ENCODE peak calls at places on chromosomes 1 and 21, in seven cellular contexts. K is coronary artery; S is tibial artery; R is natural killer cell; Q is tibial nerve; P is AG04449; N is CD4-positive, alpha-beta T cell. T is an unnamed sample.

GRCh38 chr21:45805321-45805720 is 161.8 kb downstream of the PCBP3 start:
- DNase-seq in K (no peak), S (peak; percentile 31), R (no peak), Q (no peak), P (no peak), N (no peak), T (no peak)

GRCh38 chr1:21696931-21697330 is 27.8 kb upstream of the RAP1GAP start:
- DNase-seq in K (no peak), S (no peak), R (no peak), Q (no peak), P (no peak), N (no peak), T (no peak)

GRCh38 chr1:2946999-2947650 is 74.1 kb upstream of the ACTRT2 start:
- DNase-seq in K (no peak), S (peak; percentile 48), R (no peak), Q (no peak), P (no peak), N (no peak), T (no peak)

GRCh38 chr21:21858502-21859334 is 860.5 kb downstream of the NCAM2 start:
- DNase-seq in K (no peak), S (no peak), R (no peak), Q (no peak), P (no peak), N (no peak), T (no peak)

GRCh38 chr21:31558839-31559367 is 100.6 kb upstream of the SOD1 start:
- DNase-seq in K (peak; percentile 88), S (no peak), R (peak; percentile 84), Q (peak; percentile 71), P (peak; percentile 56), N (peak; percentile 90), T (peak; percentile 97)

GRCh38 chr1:107135466-107135865 is 5.4 kb upstream of the NTNG1 start:
- DNase-seq in K (no peak), S (no peak), R (no peak), Q (no peak), P (no peak), N (no peak), T (no peak)

GRCh38 chr1:19390901-19391595 is 78.9 kb downstream of the SLC66A1 start:
- DNase-seq in K (no peak), S (no peak), R (peak; percentile 45), Q (peak; percentile 58), P (peak; percentile 59), N (peak; percentile 44), T (no peak)

GRCh38 chr1:246608616-246609376 is 42.5 kb downstream of the CNST start:
- DNase-seq in K (no peak), S (no peak), R (no peak), Q (peak; percentile 30), P (peak; percentile 66), N (no peak), T (no peak)

GRCh38 chr1:25017436-25018109 is 87.5 kb upstream of the RUNX3 start:
- DNase-seq in K (no peak), S (no peak), R (no peak), Q (no peak), P (peak; percentile 16), N (no peak), T (no peak)

GRCh38 chr1:94803106-94803505 is 17.1 kb upstream of the SLC44A3 start:
- DNase-seq in K (no peak), S (no peak), R (no peak), Q (no peak), P (no peak), N (no peak), T (no peak)

GRCh38 chr21:44368711-44369446 is 15.5 kb downstream of the TRPM2 start:
- DNase-seq in K (peak; percentile 64), S (no peak), R (peak; percentile 13), Q (peak; percentile 8), P (no peak), N (no peak), T (peak; percentile 64)

GRCh38 chr1:116880952-116881351 is 28.8 kb upstream of the PTGFRN start:
- DNase-seq in K (no peak), S (no peak), R (no peak), Q (no peak), P (no peak), N (no peak), T (no peak)

GRCh38 chr21:43198376-43198775 is 29.6 kb downstream of the CRYAA start:
- DNase-seq in K (no peak), S (no peak), R (no peak), Q (no peak), P (no peak), N (no peak), T (no peak)

GRCh38 chr1:232876506-232877360 is 71.5 kb downstream of the MAP10 start:
- DNase-seq in K (no peak), S (no peak), R (no peak), Q (no peak), P (no peak), N (no peak), T (no peak)

GRCh38 chr1:233990486-233990885 is 86.0 kb downstream of the SLC35F3 start:
- DNase-seq in K (no peak), S (no peak), R (no peak), Q (no peak), P (no peak), N (no peak), T (no peak)

GRCh38 chr1:233998926-233999325 is 94.5 kb downstream of the SLC35F3 start:
- DNase-seq in K (no peak), S (no peak), R (no peak), Q (no peak), P (no peak), N (no peak), T (no peak)

GRCh38 chr1:233988963-233989696 is 84.7 kb downstream of the SLC35F3 start:
- DNase-seq in K (no peak), S (no peak), R (no peak), Q (no peak), P (no peak), N (no peak), T (no peak)

GRCh38 chr1:233994112-233994511 is 89.6 kb downstream of the SLC35F3 start:
- DNase-seq in K (no peak), S (no peak), R (no peak), Q (no peak), P (no peak), N (no peak), T (no peak)

GRCh38 chr1:233993651-233994050 is 89.2 kb downstream of the SLC35F3 start:
- DNase-seq in K (no peak), S (no peak), R (no peak), Q (no peak), P (no peak), N (no peak), T (no peak)
- TF ChIP-seq CTCF in K (no peak), S (no peak), R (no peak), Q (no peak), P (no peak), N (no peak), T (no peak)

GRCh38 chr1:50126962-50127715 is 18.4 kb downstream of the ELAVL4 start:
- DNase-seq in K (no peak), S (no peak), R (no peak), Q (no peak), P (no peak), N (no peak), T (no peak)

GRCh38 chr1:50129201-50129600 is 20.5 kb downstream of the ELAVL4 start:
- DNase-seq in K (no peak), S (no peak), R (no peak), Q (no peak), P (no peak), N (no peak), T (no peak)

DNA sequence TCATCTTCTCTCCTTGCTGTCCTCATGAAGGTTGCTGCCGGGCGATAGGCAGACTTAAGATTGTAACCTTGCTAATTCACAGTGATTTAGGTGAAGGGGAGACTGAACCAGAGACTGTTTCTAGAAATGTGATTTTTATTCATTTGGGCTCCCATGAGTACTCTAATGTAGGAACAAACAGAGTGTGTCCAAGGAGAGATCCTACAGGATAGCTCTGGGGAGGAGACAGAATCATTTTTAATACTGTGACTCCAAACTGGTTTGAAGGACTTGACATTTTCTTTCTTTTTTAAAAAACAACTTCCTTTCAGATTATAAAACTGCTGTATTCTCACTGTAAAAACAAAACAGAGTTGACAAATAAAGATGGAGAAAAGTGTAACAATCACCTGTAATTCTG is 23.8 kb downstream of the ELAVL4 start:
- DNase-seq in K (no peak), S (no peak), R (no peak), Q (no peak), P (no peak), N (no peak), T (no peak)
- TF ChIP-seq CTCF in K (no peak), S (no peak), R (no peak), Q (no peak), P (no peak), N (no peak), T (no peak)

DNA sequence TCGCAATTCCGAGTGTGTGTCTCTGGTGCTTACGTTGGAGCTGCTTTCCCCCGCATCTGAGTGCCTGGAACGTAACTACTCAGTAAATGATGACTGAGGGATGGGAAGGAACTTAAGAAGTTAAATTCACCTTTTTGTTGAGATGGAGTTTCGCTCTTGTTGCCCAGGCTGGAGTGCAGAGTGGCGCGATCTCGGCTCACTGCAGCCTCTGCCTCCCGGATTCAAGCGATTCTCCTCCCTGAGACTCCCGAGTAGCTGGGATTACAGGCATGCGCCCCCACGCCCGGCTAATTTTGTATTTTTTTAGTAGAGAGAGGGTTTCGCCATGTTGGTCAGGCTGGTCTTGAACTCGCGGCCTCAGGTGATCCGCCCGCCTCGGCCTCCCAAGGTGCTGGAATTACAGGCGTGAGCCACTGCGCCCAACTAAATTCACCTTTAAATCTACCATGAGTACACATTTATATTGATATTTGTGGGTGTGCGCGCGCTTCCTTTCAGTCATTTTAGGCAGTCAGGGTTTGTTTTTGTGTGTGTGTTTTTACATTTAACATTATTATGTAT is 877 bp downstream of the NDUFS5 start:
- DNase-seq in K (no peak), S (no peak), R (no peak), Q (no peak), P (no peak), N (no peak), T (no peak)
- TF ChIP-seq CTCF in K (no peak), S (no peak), R (no peak), Q (no peak), P (no peak), N (no peak), T (no peak)

GRCh38 chr1:40856116-40856515 is 6.0 kb downstream of the CITED4 start:
- DNase-seq in K (no peak), S (no peak), R (no peak), Q (no peak), P (no peak), N (no peak), T (no peak)

GRCh38 chr1:40856656-40857302 is 5.4 kb downstream of the CITED4 start:
- DNase-seq in K (no peak), S (no peak), R (no peak), Q (no peak), P (no peak), N (no peak), T (no peak)

GRCh38 chr1:40853113-40853999 is 8.8 kb downstream of the CITED4 start:
- DNase-seq in K (no peak), S (no peak), R (no peak), Q (no peak), P (no peak), N (no peak), T (no peak)

GRCh38 chr1:40857737-40858136 is 4.4 kb downstream of the CITED4 start:
- DNase-seq in K (no peak), S (no peak), R (no peak), Q (no peak), P (no peak), N (no peak), T (no peak)

DNA sequence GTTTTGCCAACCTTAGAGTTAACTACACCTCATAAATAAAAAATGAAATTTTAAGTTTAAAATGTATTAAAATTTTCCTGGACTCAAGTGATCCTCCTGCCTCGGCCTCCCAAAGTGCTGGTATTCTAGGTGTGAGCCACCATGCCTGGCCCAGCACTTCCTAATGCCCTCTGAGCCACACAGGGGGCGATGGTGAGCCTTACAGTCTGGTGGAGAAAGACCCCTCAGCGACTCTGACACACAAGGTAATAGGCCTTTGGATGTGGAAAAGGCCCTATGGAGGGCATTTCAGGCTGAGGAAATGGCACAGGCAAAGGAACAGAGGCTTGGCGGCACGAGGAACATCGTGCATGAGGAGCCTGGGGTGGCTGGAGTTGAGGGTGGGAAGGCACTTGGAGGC is 6.7 kb downstream of the CITED4 start:
- DNase-seq in K (no peak), S (no peak), R (no peak), Q (no peak), P (no peak), N (no peak), T (no peak)
- TF ChIP-seq CTCF in K (no peak), S (no peak), R (peak; percentile 25), Q (no peak), P (no peak), N (no peak), T (peak; percentile 61)